ENCODE peak calls at places on chromosomes 13 and 19, in five cellular contexts. W is CD8-positive, alpha-beta memory T cell; T is psoas muscle; A is neuronal stem cell; Z is adipocyte. S is an unnamed sample. For H3K4me1, the result is how much of the 10 kb centered on the place peaks cover.

GRCh38 chr13:47680752-47681151 is 320.3 kb downstream of the SUCLA2 start:
- DNase-seq in W (no peak), Z (no peak), A (no peak), T (no peak), S (no peak)

GRCh38 chr19:33904681-33905080 is 108.0 kb downstream of the KCTD15 start:
- DNase-seq in Z (no peak), T (peak), A (peak), W (no peak), S (no peak)

GRCh38 chr19:13930402-13930801 is 7.8 kb downstream of the PODNL1 start:
- DNase-seq in A (no peak), W (no peak), Z (no peak), T (no peak), S (no peak)

GRCh38 chr13:99367663-99368448 is 60.7 kb upstream of the GPR183 start:
- DNase-seq in Z (no peak), W (no peak), A (no peak), T (no peak), S (no peak)

GRCh38 chr19:40625406-40626120 is 24.4 kb downstream of the LTBP4 start:
- DNase-seq in W (no peak), Z (no peak), T (no peak), A (no peak), S (no peak)

GRCh38 chr13:46575321-46575721 is 22.4 kb downstream of the LRCH1 start:
- DNase-seq in W (no peak), A (no peak), Z (peak), T (no peak), S (no peak)

GRCh38 chr13:75870397-75870801 is 234.3 kb downstream of the LMO7 start:
- DNase-seq in W (no peak), T (no peak), Z (peak), A (peak), S (no peak)

GRCh38 chr13:47004022-47004421 is 107.2 kb upstream of the HTR2A start:
- DNase-seq in W (no peak), Z (no peak), A (no peak), T (no peak), S (no peak)

GRCh38 chr13:90686438-90686837 is 661.0 kb upstream of the MIR17HG start:
- DNase-seq in W (no peak), A (no peak), Z (peak), T (no peak), S (no peak)

GRCh38 chr13:50911051-50911690 is 1.6 kb downstream of the RNASEH2B start:
- DNase-seq in T (no peak), A (peak), Z (peak), W (no peak), S (peak)

GRCh38 chr13:50914301-50914700 is 4.7 kb downstream of the RNASEH2B start:
- DNase-seq in Z (peak), W (no peak), A (no peak), T (no peak), S (no peak)

GRCh38 chr13:50914848-50915247 is 5.3 kb downstream of the RNASEH2B start:
- DNase-seq in Z (peak), A (no peak), T (no peak), W (no peak), S (no peak)

GRCh38 chr13:50911937-50912624 is 2.5 kb downstream of the RNASEH2B start:
- DNase-seq in A (peak), W (peak), Z (peak), T (peak), S (peak)

DNA sequence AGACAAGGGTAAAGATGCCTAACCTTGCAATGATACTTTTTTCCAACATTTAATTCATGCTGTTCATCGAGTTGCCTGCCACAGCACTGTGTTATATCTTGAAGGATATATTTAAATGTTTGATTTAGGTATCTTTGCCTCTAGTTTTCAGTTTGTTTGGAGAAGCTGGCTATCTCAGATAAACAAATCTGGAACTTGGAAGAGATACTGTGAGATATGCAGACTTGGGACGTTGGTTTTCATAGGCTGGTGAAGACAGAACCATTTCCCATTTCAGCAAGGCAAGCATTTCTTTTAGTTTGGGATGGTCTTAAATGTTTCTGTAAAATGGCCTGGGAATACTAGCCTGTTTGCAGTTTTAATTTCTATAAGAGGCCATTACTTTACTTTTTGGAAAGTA is 3.3 kb downstream of the RNASEH2B start:
- DNase-seq in T (no peak), A (no peak), Z (no peak), W (no peak), S (no peak)
- H3K4me1 ChIP-seq in T (under half), A (under half), Z (under half), W (under half), S (under half)

GRCh38 chr19:1132625-1133383 is 29.0 kb downstream of the GPX4 start:
- DNase-seq in Z (no peak), A (no peak), W (peak), T (no peak), S (no peak)
- H3K4me1 ChIP-seq in Z (half or more), A (under half), W (under half), T (under half), S (under half)

DNA sequence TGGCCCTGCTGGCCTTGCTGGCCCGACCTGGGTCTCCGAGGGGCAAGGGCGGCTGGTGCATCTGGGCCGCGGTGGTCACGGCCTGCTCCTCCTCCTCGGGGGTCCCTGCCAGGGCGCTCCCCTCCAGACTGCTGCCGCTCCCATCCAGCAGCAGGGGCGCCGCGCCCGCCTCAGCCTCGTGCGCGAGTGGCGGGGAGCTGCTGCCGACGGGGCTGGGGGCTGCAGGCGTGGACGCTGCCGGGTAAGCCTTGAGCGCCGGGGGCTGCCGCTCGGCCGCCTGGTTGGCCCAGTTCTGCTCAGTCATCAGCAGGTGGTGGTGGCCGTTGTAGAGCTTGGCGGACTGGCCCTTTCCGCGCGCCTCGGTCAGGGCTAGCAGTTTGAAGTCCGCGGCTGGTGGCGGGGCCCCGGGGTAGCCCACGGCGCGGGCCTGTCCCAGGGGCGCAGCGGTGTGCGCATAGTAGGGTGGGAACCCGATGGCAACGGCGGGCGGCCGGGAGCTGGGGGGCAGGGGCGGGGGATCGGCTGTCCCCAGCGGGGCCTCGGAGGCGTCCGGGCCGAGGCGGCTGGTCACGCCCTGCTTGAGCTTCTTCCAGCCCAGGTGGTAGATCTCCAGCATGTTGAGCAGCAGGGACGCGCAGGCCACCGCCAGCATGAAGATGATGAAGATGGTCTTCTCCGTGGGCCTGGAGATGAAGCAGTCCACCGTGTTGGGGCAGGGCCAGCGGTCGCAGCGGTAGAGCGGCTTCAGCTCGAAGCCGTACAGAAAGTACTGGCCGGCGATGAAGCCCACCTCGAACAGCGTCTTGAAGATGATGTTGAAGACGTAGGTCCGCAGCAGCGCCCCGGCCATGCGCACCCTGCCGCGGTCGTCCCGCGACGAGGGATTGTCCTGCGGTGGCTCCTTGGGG is 18.6 kb downstream of the GJA3 start:
- DNase-seq in A (no peak), W (no peak), Z (no peak), T (no peak), S (no peak)
- H3K4me1 ChIP-seq in A (under half), W (under half), Z (under half), T (under half), S (under half)

DNA sequence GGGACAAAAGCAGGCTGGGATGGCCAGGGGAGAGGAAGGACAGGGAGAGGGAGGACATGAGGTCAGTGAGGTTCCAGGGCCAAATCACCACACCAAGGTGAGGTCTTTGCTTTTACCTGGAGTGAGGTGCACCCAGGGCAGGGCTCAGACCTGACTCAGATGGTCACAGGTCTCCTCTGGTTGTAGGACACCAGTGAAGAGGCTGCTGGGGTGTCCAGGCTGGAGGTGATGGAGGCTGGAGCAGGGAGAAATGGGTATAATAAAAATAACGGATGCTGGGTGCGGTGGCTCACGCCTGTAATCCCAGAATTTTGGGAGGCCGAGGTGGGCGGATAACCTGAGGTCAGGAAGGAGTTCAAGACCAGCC is 6.9 kb downstream of the GRAMD1A start:
- DNase-seq in Z (no peak), A (no peak), W (no peak), T (no peak), S (no peak)
- H3K4me1 ChIP-seq in Z (under half), A (under half), W (under half), T (under half), S (under half)

GRCh38 chr13:40986328-40986856 is 32.7 kb downstream of the ELF1 start:
- DNase-seq in T (no peak), Z (peak), W (no peak), A (no peak), S (no peak)
- H3K4me1 ChIP-seq in T (under half), Z (under half), W (half or more), A (under half), S (half or more)

DNA sequence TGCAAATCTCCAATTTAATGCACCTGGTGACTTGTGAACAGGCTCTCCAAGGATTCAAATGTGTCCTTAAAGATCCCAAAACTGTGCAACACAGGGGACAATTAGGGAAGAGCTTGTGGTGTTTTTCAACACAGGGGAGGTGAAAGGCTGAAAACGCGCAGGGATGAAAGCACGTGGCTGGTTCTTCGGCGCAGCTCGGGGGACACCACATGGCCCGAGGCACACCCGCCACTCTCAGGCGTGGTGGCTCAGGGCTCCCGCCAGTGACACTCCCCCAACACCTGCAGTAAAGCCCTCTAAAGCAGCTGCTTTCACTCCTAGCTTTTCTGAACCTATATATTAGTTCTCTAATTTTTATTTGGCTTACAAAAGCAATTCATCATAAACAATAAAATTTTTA is 91.9 kb downstream of the SPACA7 start:
- DNase-seq in A (no peak), T (no peak), W (no peak), Z (no peak), S (no peak)
- H3K4me1 ChIP-seq in A (under half), T (under half), W (under half), Z (under half), S (under half)

GRCh38 chr13:98303858-98304257 is 126.8 kb upstream of the RNF113B start:
- DNase-seq in A (no peak), W (no peak), Z (no peak), T (no peak), S (no peak)
- H3K4me1 ChIP-seq in A (under half), W (under half), Z (under half), T (under half), S (under half)

DNA sequence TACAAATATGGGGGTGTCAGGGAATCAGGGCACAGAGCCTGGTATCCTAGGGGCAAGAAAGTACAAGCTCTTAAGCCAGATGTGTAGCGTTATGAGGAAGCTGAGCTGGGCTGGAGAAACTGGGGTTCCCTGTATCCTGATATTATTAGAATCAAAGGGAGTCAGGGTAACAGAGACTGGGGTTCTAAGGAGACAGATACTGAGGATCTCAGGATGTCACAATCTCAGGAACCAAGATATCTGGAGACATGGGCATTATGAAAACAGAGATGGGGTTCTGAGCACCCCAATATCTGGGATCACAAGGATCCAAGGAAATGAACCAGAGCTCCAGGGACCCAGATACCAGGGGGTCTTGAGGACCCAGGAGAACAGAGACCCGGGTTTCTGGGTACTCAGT is 810 bp downstream of the BCL3 start:
- DNase-seq in T (no peak), W (no peak), A (no peak), Z (no peak), S (no peak)
- H3K4me1 ChIP-seq in T (under half), W (under half), A (under half), Z (half or more), S (under half)

GRCh38 chr19:45507864-45508680 is 793 bp downstream of the VASP start:
- DNase-seq in Z (peak), W (peak), T (peak), A (no peak), S (no peak)
- H3K4me1 ChIP-seq in Z (under half), W (under half), T (under half), A (under half), S (under half)

DNA sequence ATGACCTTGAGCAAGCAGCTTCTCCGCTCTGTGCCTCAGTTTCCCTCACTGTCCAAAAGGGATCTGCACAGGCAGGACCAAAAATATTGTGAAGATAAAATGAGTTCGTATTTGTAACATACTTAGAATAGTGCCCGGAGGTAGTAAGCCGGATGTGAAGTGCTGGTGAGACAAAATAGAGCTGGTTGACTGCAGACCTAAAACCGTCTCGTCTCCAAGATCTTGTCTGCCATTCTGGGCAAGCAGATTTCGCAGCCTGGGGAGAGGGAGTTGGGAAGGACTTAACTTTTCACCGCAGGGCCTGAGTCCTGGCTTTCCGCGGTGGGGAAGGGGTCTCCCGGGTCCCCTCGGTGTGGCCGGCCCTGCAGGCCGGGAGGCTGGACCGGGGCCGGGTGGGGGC is 8.2 kb upstream of the BBC3 start:
- DNase-seq in A (no peak), W (no peak), T (no peak), Z (no peak), S (no peak)
- H3K4me1 ChIP-seq in A (under half), W (under half), T (under half), Z (under half), S (under half)